ENCODE peak calls at places on chromosomes 1 and 21, in seven cellular contexts. One of them, this sample, is unnamed.

GRCh38 chr1:17198476-17199258 is 6.3 kb upstream of the PADI1 start:
- DNase-seq in endothelial cell: no peak
- DNase-seq in heart right ventricle: no peak
- DNase-seq in WTC11: no peak
- DNase-seq in A549: no peak
- DNase-seq in RWPE2: peak; percentile 49
- DNase-seq in foreskin keratinocyte: no peak
- DNase-seq in this sample: no peak

GRCh38 chr21:38888956-38889605 is 83.4 kb downstream of the ETS2 start:
- DNase-seq in endothelial cell: no peak
- DNase-seq in heart right ventricle: no peak
- DNase-seq in WTC11: no peak
- DNase-seq in A549: no peak
- DNase-seq in RWPE2: no peak
- DNase-seq in foreskin keratinocyte: no peak
- DNase-seq in this sample: no peak

GRCh38 chr1:15459771-15460719 is 3.5 kb downstream of the CELA2A start:
- DNase-seq in endothelial cell: no peak
- DNase-seq in heart right ventricle: no peak
- DNase-seq in WTC11: no peak
- DNase-seq in A549: no peak
- DNase-seq in RWPE2: no peak
- DNase-seq in foreskin keratinocyte: no peak
- DNase-seq in this sample: no peak

GRCh38 chr1:192311281-192311680 is 5.5 kb upstream of the RGS21 start:
- DNase-seq in endothelial cell: no peak
- DNase-seq in heart right ventricle: no peak
- DNase-seq in WTC11: no peak
- DNase-seq in A549: no peak
- DNase-seq in RWPE2: no peak
- DNase-seq in foreskin keratinocyte: no peak
- DNase-seq in this sample: peak; percentile 16

GRCh38 chr1:39822146-39822545 is 33.5 kb upstream of the BMP8B start:
- DNase-seq in endothelial cell: no peak
- DNase-seq in heart right ventricle: no peak
- DNase-seq in WTC11: no peak
- DNase-seq in A549: no peak
- DNase-seq in RWPE2: no peak
- DNase-seq in foreskin keratinocyte: no peak
- DNase-seq in this sample: no peak

GRCh38 chr1:159090566-159091546 is 14.3 kb upstream of the AIM2 start:
- DNase-seq in endothelial cell: no peak
- DNase-seq in heart right ventricle: no peak
- DNase-seq in WTC11: no peak
- DNase-seq in A549: no peak
- DNase-seq in RWPE2: no peak
- DNase-seq in foreskin keratinocyte: peak; percentile 75
- DNase-seq in this sample: no peak

GRCh38 chr1:159474926-159475325 is 35.4 kb downstream of the OR10J1 start:
- DNase-seq in endothelial cell: no peak
- DNase-seq in heart right ventricle: no peak
- DNase-seq in WTC11: no peak
- DNase-seq in A549: no peak
- DNase-seq in RWPE2: no peak
- DNase-seq in foreskin keratinocyte: no peak
- DNase-seq in this sample: no peak

GRCh38 chr1:36871146-36871971 is 163.0 kb downstream of the GRIK3 start:
- DNase-seq in endothelial cell: no peak
- DNase-seq in heart right ventricle: no peak
- DNase-seq in WTC11: no peak
- DNase-seq in A549: no peak
- DNase-seq in RWPE2: no peak
- DNase-seq in foreskin keratinocyte: no peak
- DNase-seq in this sample: no peak

GRCh38 chr21:46098303-46099141 is 610 bp downstream of the COL6A2 start:
- DNase-seq in endothelial cell: peak; percentile 31
- DNase-seq in heart right ventricle: peak; percentile 33
- DNase-seq in WTC11: peak; percentile 45
- DNase-seq in A549: no peak
- DNase-seq in RWPE2: peak; percentile 50
- DNase-seq in foreskin keratinocyte: no peak
- DNase-seq in this sample: no peak

GRCh38 chr21:33901421-33902288 is 13.9 kb downstream of the ATP5PO start:
- DNase-seq in endothelial cell: peak; percentile 62
- DNase-seq in heart right ventricle: peak; percentile 26
- DNase-seq in WTC11: peak; percentile 66
- DNase-seq in A549: no peak
- DNase-seq in RWPE2: no peak
- DNase-seq in foreskin keratinocyte: no peak
- DNase-seq in this sample: peak; percentile 39

GRCh38 chr1:227322376-227322775 is 4.1 kb upstream of the CDC42BPA start:
- DNase-seq in endothelial cell: no peak
- DNase-seq in heart right ventricle: no peak
- DNase-seq in WTC11: no peak
- DNase-seq in A549: no peak
- DNase-seq in RWPE2: no peak
- DNase-seq in foreskin keratinocyte: no peak
- DNase-seq in this sample: no peak

GRCh38 chr1:231616667-231617066 is 9.9 kb upstream of the DISC1 start:
- DNase-seq in endothelial cell: no peak
- DNase-seq in heart right ventricle: no peak
- DNase-seq in WTC11: no peak
- DNase-seq in A549: no peak
- DNase-seq in RWPE2: no peak
- DNase-seq in foreskin keratinocyte: no peak
- DNase-seq in this sample: no peak

GRCh38 chr1:8317647-8318360 is at the start of gene SLC45A1:
- DNase-seq in endothelial cell: peak; percentile 56
- DNase-seq in heart right ventricle: peak; percentile 80
- DNase-seq in WTC11: peak; percentile 75
- DNase-seq in A549: peak; percentile 68
- DNase-seq in RWPE2: no peak
- DNase-seq in foreskin keratinocyte: no peak
- DNase-seq in this sample: peak; percentile 36

GRCh38 chr1:209993061-209993830 is 55.2 kb downstream of the SYT14 start:
- DNase-seq in endothelial cell: no peak
- DNase-seq in heart right ventricle: no peak
- DNase-seq in WTC11: no peak
- DNase-seq in A549: no peak
- DNase-seq in RWPE2: no peak
- DNase-seq in foreskin keratinocyte: no peak
- DNase-seq in this sample: no peak

GRCh38 chr1:209985002-209985401 is 47.0 kb downstream of the SYT14 start:
- DNase-seq in endothelial cell: no peak
- DNase-seq in heart right ventricle: no peak
- DNase-seq in WTC11: no peak
- DNase-seq in A549: no peak
- DNase-seq in RWPE2: no peak
- DNase-seq in foreskin keratinocyte: no peak
- DNase-seq in this sample: no peak

GRCh38 chr1:209983953-209984352 is 45.9 kb downstream of the SYT14 start:
- DNase-seq in endothelial cell: no peak
- DNase-seq in heart right ventricle: no peak
- DNase-seq in WTC11: no peak
- DNase-seq in A549: no peak
- DNase-seq in RWPE2: no peak
- DNase-seq in foreskin keratinocyte: no peak
- DNase-seq in this sample: no peak

GRCh38 chr1:209988706-209989105 is 50.7 kb downstream of the SYT14 start:
- DNase-seq in endothelial cell: no peak
- DNase-seq in heart right ventricle: no peak
- DNase-seq in WTC11: no peak
- DNase-seq in A549: no peak
- DNase-seq in RWPE2: no peak
- DNase-seq in foreskin keratinocyte: peak; percentile 39
- DNase-seq in this sample: no peak

GRCh38 chr1:209989525-209989924 is 51.5 kb downstream of the SYT14 start:
- DNase-seq in endothelial cell: no peak
- DNase-seq in heart right ventricle: no peak
- DNase-seq in WTC11: no peak
- DNase-seq in A549: peak; percentile 9
- DNase-seq in RWPE2: no peak
- DNase-seq in foreskin keratinocyte: no peak
- DNase-seq in this sample: no peak
- TF ChIP-seq CTCF in endothelial cell: no peak
- TF ChIP-seq CTCF in heart right ventricle: peak; percentile 27
- TF ChIP-seq CTCF in WTC11: no peak
- TF ChIP-seq CTCF in A549: peak; percentile 32
- TF ChIP-seq CTCF in RWPE2: peak; percentile 52
- TF ChIP-seq CTCF in foreskin keratinocyte: peak; percentile 70
- TF ChIP-seq CTCF in this sample: no peak

GRCh38 chr1:210264521-210265380 is 32.2 kb downstream of the SERTAD4 start:
- DNase-seq in endothelial cell: no peak
- DNase-seq in heart right ventricle: no peak
- DNase-seq in WTC11: no peak
- DNase-seq in A549: peak; percentile 18
- DNase-seq in RWPE2: no peak
- DNase-seq in foreskin keratinocyte: no peak
- DNase-seq in this sample: no peak
- TF ChIP-seq CTCF in endothelial cell: peak; percentile 17
- TF ChIP-seq CTCF in heart right ventricle: peak; percentile 24
- TF ChIP-seq CTCF in WTC11: no peak
- TF ChIP-seq CTCF in A549: no peak
- TF ChIP-seq CTCF in RWPE2: no peak
- TF ChIP-seq CTCF in foreskin keratinocyte: peak; percentile 32
- TF ChIP-seq CTCF in this sample: no peak

DNA sequence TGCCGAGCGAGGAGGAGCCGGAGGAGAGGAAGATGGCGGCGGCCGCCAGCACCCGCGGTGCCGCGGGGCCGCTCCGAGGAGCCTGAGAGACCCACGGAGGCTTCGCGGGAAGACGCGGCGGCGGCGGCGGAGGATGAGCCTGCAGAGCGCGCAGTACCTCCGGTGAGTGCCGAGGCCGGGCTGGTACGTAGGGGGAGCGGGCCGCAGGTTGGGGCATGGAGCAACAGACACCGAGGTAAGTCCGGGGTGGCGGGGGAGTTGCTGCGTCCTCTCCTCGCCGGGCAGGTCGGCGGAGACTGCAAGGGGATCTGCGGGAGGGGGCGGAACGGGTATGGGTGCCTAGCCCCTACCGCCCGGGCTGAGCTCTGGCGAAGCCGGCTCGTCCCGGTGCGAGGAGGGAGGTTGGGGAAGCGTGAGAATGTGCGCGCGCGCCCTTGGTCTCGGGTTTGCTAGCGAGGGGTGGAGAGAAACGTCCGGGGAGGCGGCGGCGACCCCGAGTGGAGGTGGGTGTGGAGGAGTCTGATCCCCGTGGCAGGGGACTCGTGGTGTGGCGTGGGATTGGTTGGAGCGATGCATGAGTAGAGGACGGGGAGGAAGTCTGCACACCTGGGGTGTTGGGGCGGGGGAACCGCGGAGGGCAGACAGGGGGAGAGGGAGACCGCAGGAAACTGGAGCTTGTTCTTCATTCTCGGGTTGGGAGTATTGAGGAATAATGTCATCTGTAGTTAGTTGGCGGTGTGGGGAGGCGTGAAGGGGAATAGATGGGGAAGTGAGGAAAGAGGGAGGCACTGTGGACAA is at the start of gene SMG7:
- DNase-seq in endothelial cell: no peak
- DNase-seq in heart right ventricle: peak; percentile 32
- DNase-seq in WTC11: no peak
- DNase-seq in A549: peak; percentile 31
- DNase-seq in RWPE2: peak; percentile 70
- DNase-seq in foreskin keratinocyte: peak; percentile 12
- DNase-seq in this sample: peak; percentile 64
- TF ChIP-seq CTCF in endothelial cell: no peak
- TF ChIP-seq CTCF in heart right ventricle: no peak
- TF ChIP-seq CTCF in WTC11: no peak
- TF ChIP-seq CTCF in A549: no peak
- TF ChIP-seq CTCF in RWPE2: no peak
- TF ChIP-seq CTCF in foreskin keratinocyte: no peak
- TF ChIP-seq CTCF in this sample: no peak

GRCh38 chr1:12453400-12454343 is 164.3 kb downstream of the DHRS3 start:
- DNase-seq in endothelial cell: no peak
- DNase-seq in heart right ventricle: no peak
- DNase-seq in WTC11: no peak
- DNase-seq in A549: no peak
- DNase-seq in RWPE2: no peak
- DNase-seq in foreskin keratinocyte: no peak
- DNase-seq in this sample: no peak

GRCh38 chr1:12452262-12452661 is 165.7 kb downstream of the DHRS3 start:
- DNase-seq in endothelial cell: no peak
- DNase-seq in heart right ventricle: no peak
- DNase-seq in WTC11: no peak
- DNase-seq in A549: no peak
- DNase-seq in RWPE2: no peak
- DNase-seq in foreskin keratinocyte: no peak
- DNase-seq in this sample: no peak

GRCh38 chr1:12457771-12458170 is 160.2 kb downstream of the DHRS3 start:
- DNase-seq in endothelial cell: no peak
- DNase-seq in heart right ventricle: no peak
- DNase-seq in WTC11: no peak
- DNase-seq in A549: no peak
- DNase-seq in RWPE2: no peak
- DNase-seq in foreskin keratinocyte: no peak
- DNase-seq in this sample: no peak

GRCh38 chr1:12456979-12457378 is 161.0 kb downstream of the DHRS3 start:
- DNase-seq in endothelial cell: no peak
- DNase-seq in heart right ventricle: no peak
- DNase-seq in WTC11: no peak
- DNase-seq in A549: no peak
- DNase-seq in RWPE2: no peak
- DNase-seq in foreskin keratinocyte: no peak
- DNase-seq in this sample: no peak

DNA sequence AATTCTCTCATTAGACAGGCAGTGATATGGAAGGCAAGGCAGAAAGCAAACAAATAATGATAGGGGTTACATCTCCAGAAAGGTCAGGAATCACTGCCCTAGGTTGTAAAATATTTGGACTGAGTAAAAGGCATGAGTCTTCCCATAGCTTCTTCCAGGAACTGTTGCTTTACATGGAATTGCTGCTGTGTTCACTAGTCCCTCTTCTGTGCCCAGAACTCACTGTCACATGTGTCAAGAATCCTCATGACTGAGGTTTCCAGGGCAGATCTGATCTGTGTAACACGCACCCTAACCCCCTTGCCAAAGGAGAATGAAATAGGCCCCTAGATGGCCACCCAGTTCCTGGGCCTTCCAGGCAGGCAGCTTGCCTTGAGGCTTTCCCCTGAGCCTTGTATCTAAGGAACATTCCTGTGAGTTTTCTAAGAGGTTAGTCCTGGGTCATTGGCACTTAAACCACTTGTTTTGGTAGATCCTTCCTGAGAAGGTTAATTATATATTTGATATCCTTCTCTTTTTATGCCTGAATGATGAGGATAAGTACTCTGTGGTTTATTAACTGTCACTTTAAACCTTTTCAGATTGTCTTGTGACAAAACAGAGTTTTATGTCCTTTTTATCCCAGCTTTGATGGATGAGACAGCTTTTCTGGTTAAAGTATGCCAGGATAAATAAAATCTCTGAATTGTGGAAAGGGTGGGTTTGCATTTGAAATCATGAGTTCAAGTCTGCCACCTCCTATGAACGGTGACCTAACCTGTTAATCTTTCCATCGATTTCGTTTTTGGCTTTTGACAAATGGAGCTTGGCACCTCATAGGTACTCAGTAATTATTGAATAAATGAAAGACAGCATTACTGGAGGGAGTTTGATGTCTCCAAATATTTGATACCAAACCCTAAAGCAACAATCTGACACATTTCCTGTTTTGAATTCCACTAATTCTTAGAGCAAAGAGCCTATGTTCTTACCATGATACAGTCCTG is 163.3 kb downstream of the DHRS3 start:
- DNase-seq in endothelial cell: no peak
- DNase-seq in heart right ventricle: no peak
- DNase-seq in WTC11: no peak
- DNase-seq in A549: no peak
- DNase-seq in RWPE2: no peak
- DNase-seq in foreskin keratinocyte: no peak
- DNase-seq in this sample: no peak
- TF ChIP-seq CTCF in endothelial cell: no peak
- TF ChIP-seq CTCF in heart right ventricle: no peak
- TF ChIP-seq CTCF in WTC11: no peak
- TF ChIP-seq CTCF in A549: no peak
- TF ChIP-seq CTCF in RWPE2: no peak
- TF ChIP-seq CTCF in foreskin keratinocyte: no peak
- TF ChIP-seq CTCF in this sample: no peak

This sample was measured in GM12865.